ENCODE peak calls at places on chromosomes 1 and 21, in seven cellular contexts. R is H9, Z is IMR-90, M is mesendoderm, X is mesenchymal stem cell, U is trophoblast cell, N is H1. I is an unnamed sample.

GRCh38 chr1:9538669-9539164 is 548 bp upstream of the SLC25A33 start:
- DNase-seq in Z (no peak), R (no peak), U (no peak), X (no peak), M (no peak), N (no peak), I (no peak)

GRCh38 chr1:9942399-9942938 is 722 bp downstream of the LZIC start:
- DNase-seq in X (peak), N (no peak), M (peak), R (peak), Z (peak), U (peak), I (no peak)

GRCh38 chr1:82059931-82060330 is 259.2 kb downstream of the ADGRL2 start:
- DNase-seq in X (peak), R (no peak), N (no peak), Z (no peak), U (no peak), M (no peak), I (no peak)

GRCh38 chr1:1914842-1915692 is at the start of gene CALML6:
- DNase-seq in N (no peak), R (peak), Z (no peak), U (no peak), M (no peak), X (no peak), I (no peak)

GRCh38 chr1:238912148-238912547 is 474.2 kb upstream of the CHRM3 start:
- DNase-seq in N (no peak), Z (no peak), R (no peak), M (no peak), X (no peak), U (no peak), I (no peak)

GRCh38 chr1:104100079-104100478 is 350.4 kb downstream of the AMY1C start:
- DNase-seq in U (no peak), X (no peak), Z (no peak), N (no peak), M (no peak), R (no peak), I (no peak)

GRCh38 chr1:29196863-29197589 is 15.3 kb upstream of the SRSF4 start:
- DNase-seq in Z (peak), R (no peak), X (peak), M (peak), U (peak), N (no peak), I (no peak)

GRCh38 chr21:41302976-41303375 is 13.6 kb upstream of the FAM3B start:
- DNase-seq in R (no peak), M (no peak), N (no peak), X (no peak), Z (no peak), U (no peak), I (no peak)

GRCh38 chr21:46317710-46318463 is 5.8 kb downstream of the C21orf58 start:
- DNase-seq in R (peak), X (no peak), U (peak), M (peak), Z (no peak), N (no peak), I (no peak)

GRCh38 chr1:48619529-48619928 is 147.5 kb upstream of the SPATA6 start:
- DNase-seq in N (peak), X (no peak), Z (peak), U (peak), M (peak), R (peak), I (no peak)

GRCh38 chr1:40745180-40745579 is 38.4 kb upstream of the KCNQ4 start:
- DNase-seq in U (peak), R (no peak), X (no peak), Z (peak), M (peak), N (no peak), I (no peak)

GRCh38 chr1:67646145-67647035 is 38.6 kb upstream of the GADD45A start:
- DNase-seq in U (peak), R (no peak), M (peak), X (peak), Z (peak), N (no peak), I (peak)

GRCh38 chr1:8925406-8925805 is 20.3 kb upstream of the CA6 start:
- DNase-seq in R (no peak), U (no peak), N (no peak), Z (no peak), X (no peak), M (no peak), I (no peak)

GRCh38 chr1:56709269-56709880 is 64.3 kb downstream of the PRKAA2 start:
- DNase-seq in Z (peak), X (peak), U (peak), N (no peak), R (no peak), M (peak), I (peak)

GRCh38 chr1:226369110-226369509 is 38.8 kb downstream of the PARP1 start:
- DNase-seq in N (no peak), M (no peak), R (no peak), Z (no peak), X (no peak), U (no peak), I (no peak)

DNA sequence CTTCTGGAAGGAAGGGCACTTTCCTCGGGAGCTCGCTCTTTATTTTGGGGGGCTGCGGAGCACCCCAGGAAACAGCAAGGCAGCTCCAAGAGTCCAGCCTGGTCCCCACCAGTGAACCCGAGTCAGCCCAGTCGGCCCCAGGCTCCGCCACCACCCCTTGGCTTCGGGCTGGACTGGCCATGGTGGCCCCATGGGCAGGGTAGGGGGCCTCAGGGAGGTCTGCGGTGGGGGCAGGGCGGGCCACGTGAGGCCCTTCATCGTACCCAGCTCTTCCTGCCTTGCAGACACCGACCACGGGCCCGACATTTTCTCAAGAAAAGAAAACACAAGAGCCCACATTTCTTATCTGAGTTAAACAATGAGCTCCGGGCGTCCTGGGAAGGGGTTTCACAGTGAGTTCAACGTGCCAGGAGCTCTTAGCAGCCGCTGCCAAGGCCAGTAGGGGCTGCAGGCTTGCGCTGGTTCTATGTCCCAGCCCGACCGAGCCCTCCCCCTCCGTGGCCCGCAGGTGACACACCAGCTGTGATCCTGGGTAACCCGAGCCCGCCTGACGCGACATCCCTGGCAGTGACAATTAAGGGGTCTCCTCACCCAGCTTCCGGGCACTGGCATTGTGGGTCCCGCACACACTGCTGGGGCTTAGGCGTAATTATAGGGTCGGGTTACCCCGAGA is 66.2 kb downstream of the PRDM16 start:
- DNase-seq in M (peak), Z (no peak), R (no peak), N (no peak), U (no peak), X (no peak), I (no peak)
- H2AK5ac ChIP-seq in M (no peak), Z (no peak), R (no peak), N (no peak), U (no peak), X (no peak), I (peak)

GRCh38 chr21:36576441-36576840 is 96.5 kb upstream of the CLDN14 start:
- DNase-seq in R (no peak), M (no peak), X (no peak), U (no peak), Z (no peak), N (no peak), I (no peak)
- H2AK5ac ChIP-seq in R (no peak), M (no peak), X (no peak), U (no peak), Z (no peak), N (no peak), I (no peak)

GRCh38 chr1:37814257-37814656 is 6.2 kb upstream of the YRDC start:
- DNase-seq in R (no peak), X (no peak), N (no peak), Z (no peak), U (no peak), M (no peak), I (no peak)
- H2AK5ac ChIP-seq in R (no peak), X (no peak), N (no peak), Z (no peak), U (no peak), M (no peak), I (no peak)

DNA sequence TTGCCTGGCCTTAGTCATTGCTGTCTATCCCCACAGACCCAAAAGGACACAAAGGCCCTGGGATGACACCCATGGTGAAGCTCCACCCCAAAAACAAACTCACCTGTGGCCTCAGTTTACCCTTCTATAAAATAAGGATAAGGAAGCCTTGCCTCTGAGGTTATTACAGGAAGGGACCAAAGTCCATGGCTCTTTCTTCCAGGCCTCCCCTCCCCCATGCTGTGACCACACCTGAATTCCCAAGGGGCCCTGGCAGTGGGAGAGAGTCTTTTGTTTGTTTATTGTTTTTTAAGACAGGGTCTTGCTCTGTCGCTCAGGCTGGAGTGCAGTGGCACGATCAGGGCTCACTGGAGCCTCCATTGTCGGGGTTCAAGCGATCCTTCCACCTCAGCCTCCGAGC is 10.5 kb upstream of the TNFRSF25 start:
- DNase-seq in Z (no peak), N (no peak), X (no peak), U (no peak), R (no peak), M (no peak), I (no peak)
- H2AK5ac ChIP-seq in Z (no peak), N (no peak), X (no peak), U (no peak), R (no peak), M (no peak), I (no peak)